ENCODE peak calls at places on chromosomes 5 and 9, in six cellular contexts. W is NB4; C is mucosa of gallbladder; B is astrocyte of the cerebellum; M is CD4-positive, alpha-beta T cell; O is activated T-helper 1 cell treated with anti-CD3 and anti-CD28 coated beads, Interleukin-2, amount 50 U/mL, for 16 hours. H is an unnamed sample.

GRCh38 chr9:29160763-29161353 is 1587.6 kb upstream of the C9orf72 start:
- DNase-seq in W (no peak), C (no peak), B (no peak), M (no peak), O (no peak), H (no peak)

GRCh38 chr5:36459191-36460135 is 146.9 kb upstream of the SLC1A3 start:
- DNase-seq in W (peak), C (no peak), B (no peak), M (no peak), O (no peak), H (no peak)

GRCh38 chr5:157459715-157460599 is at the start of gene NIPAL4:
- DNase-seq in W (peak), C (no peak), B (no peak), M (no peak), O (peak), H (no peak)

GRCh38 chr5:14714706-14715105 is 50.2 kb downstream of the OTULIN start:
- DNase-seq in W (no peak), C (no peak), B (no peak), M (no peak), O (no peak), H (no peak)

GRCh38 chr9:76759726-76760125 is 4.5 kb upstream of the PCA3 start:
- DNase-seq in W (no peak), C (no peak), B (no peak), M (no peak), O (no peak), H (no peak)

GRCh38 chr9:91187965-91188344 is 173.8 kb downstream of the AUH start:
- DNase-seq in W (no peak), C (no peak), B (peak), M (no peak), O (no peak), H (no peak)

GRCh38 chr5:120124961-120125360 is 339.1 kb upstream of the PRR16 start:
- DNase-seq in W (no peak), C (no peak), B (no peak), M (no peak), O (no peak), H (no peak)

GRCh38 chr5:133527311-133527710 is 85.0 kb downstream of the FSTL4 start:
- DNase-seq in W (no peak), C (no peak), B (no peak), M (no peak), O (no peak), H (no peak)

GRCh38 chr5:160237571-160238093 is 8.3 kb downstream of the FABP6 start:
- DNase-seq in W (no peak), C (no peak), B (no peak), M (no peak), O (no peak), H (no peak)